ENCODE peak calls at places on chromosomes 1 and 21, in five cellular contexts. J is AG09309, Z is transverse colon, O is cardiac muscle cell, C is mucosa of descending colon. P is an unnamed sample.

GRCh38 chr1:55426619-55427018 is 211.5 kb upstream of the USP24 start:
- DNase-seq in J (no peak), Z (no peak), O (no peak), C (no peak), P (no peak)

GRCh38 chr1:88662723-88663122 is 21.4 kb upstream of the PKN2 start:
- DNase-seq in J (no peak), Z (no peak), O (no peak), C (no peak), P (no peak)

GRCh38 chr1:214441119-214441518 is 110.3 kb downstream of the PTPN14 start:
- DNase-seq in J (peak), Z (no peak), O (peak), C (no peak), P (no peak)

GRCh38 chr1:181010789-181011188 is 11.9 kb downstream of the STX6 start:
- DNase-seq in J (peak), Z (no peak), O (peak), C (no peak), P (no peak)

GRCh38 chr1:184669400-184669799 is 85.3 kb downstream of the EDEM3 start:
- DNase-seq in J (no peak), Z (no peak), O (no peak), C (no peak), P (no peak)

GRCh38 chr1:40270152-40270834 is 12.3 kb downstream of the ZMPSTE24 start:
- DNase-seq in J (no peak), Z (no peak), O (peak), C (no peak), P (no peak)

GRCh38 chr1:221837886-221838285 is 96.0 kb upstream of the DUSP10 start:
- DNase-seq in J (no peak), Z (no peak), O (no peak), C (no peak), P (no peak)

GRCh38 chr1:46196609-46197008 is 1.6 kb downstream of the POMGNT1 start:
- DNase-seq in J (no peak), Z (no peak), O (no peak), C (no peak), P (no peak)

GRCh38 chr1:77400781-77401180 is 119.0 kb downstream of the AK5 start:
- DNase-seq in J (no peak), Z (no peak), O (no peak), C (no peak), P (no peak)

GRCh38 chr1:31414692-31415370 is 1.8 kb downstream of the SERINC2 start:
- DNase-seq in J (no peak), Z (no peak), O (no peak), C (no peak), P (no peak)

GRCh38 chr21:15841856-15842564 is 112.2 kb downstream of the USP25 start:
- DNase-seq in J (peak), Z (no peak), O (peak), C (no peak), P (no peak)

GRCh38 chr1:77513839-77514763 is 168.4 kb downstream of the ZZZ3 start:
- DNase-seq in J (peak), Z (no peak), O (peak), C (no peak), P (no peak)

GRCh38 chr1:233386336-233386735 is 58.8 kb downstream of the MAP3K21 start:
- DNase-seq in J (no peak), Z (no peak), O (no peak), C (no peak), P (no peak)

GRCh38 chr1:24932725-24933294 is 2.7 kb upstream of the RUNX3 start:
- DNase-seq in J (no peak), Z (no peak), O (no peak), C (peak), P (no peak)

GRCh38 chr1:28416509-28417194 is 47.1 kb downstream of the PHACTR4 start:
- DNase-seq in J (no peak), Z (no peak), O (peak), C (no peak), P (peak)
- H3K4me3 ChIP-seq in J (no peak), Z (no peak), O (no peak), C (no peak), P (no peak)

GRCh38 chr1:3706651-3707297 is 45.5 kb upstream of the CCDC27 start:
- DNase-seq in J (no peak), Z (no peak), O (no peak), C (no peak), P (no peak)

GRCh38 chr1:3710251-3710650 is 42.0 kb upstream of the CCDC27 start:
- DNase-seq in J (no peak), Z (no peak), O (no peak), C (no peak), P (no peak)

GRCh38 chr1:3708696-3709246 is 43.5 kb upstream of the CCDC27 start:
- DNase-seq in J (no peak), Z (no peak), O (no peak), C (no peak), P (no peak)

GRCh38 chr1:3707298-3707938 is 44.8 kb upstream of the CCDC27 start:
- DNase-seq in J (no peak), Z (no peak), O (no peak), C (no peak), P (no peak)

DNA sequence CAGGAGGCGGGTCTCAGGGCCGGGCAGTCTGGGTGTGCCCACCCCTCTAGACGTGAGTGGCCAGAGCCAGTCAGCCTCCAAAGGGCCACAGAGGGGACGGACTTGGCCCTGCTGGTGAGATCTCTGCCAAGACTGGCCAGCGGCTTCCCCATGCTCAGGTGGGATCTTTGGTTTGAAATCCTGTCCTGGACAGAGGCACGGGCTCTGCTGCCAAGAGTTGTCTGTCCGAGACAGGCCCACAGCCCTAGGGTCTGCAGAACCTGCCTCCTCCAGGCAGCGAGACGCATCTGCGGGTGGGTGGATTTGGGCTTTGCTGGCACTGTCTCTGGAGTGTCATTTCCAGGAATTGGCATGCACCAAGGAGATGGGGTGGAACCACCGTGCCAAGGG is 44.3 kb upstream of the CCDC27 start:
- DNase-seq in J (no peak), Z (no peak), O (no peak), C (no peak), P (no peak)
- H3K4me3 ChIP-seq in J (no peak), Z (no peak), O (no peak), C (no peak), P (no peak)

DNA sequence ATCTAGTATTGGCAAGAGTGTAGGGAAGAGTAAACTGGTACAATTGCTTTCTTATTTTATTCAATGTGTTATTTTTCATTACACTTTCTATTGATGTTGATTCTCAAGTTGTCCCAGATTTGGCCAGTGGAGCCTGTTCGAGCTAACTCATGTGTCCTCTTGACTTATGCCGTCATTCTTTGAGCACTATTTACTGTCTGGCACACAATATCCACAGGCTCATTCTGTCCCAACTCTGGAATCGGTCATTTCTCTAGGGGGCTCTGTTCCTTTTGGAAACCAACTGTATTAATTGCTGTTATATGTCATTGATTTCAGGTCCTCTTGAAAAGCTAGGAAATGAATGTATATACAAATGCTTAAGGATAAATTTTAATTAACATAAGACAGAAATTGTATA is 22.4 kb upstream of the SFPQ start:
- DNase-seq in J (no peak), Z (no peak), O (no peak), C (no peak), P (no peak)
- H3K4me3 ChIP-seq in J (no peak), Z (no peak), O (no peak), C (no peak), P (no peak)

GRCh38 chr1:30064547-30064946 is 658.8 kb downstream of the MATN1 start:
- DNase-seq in J (no peak), Z (no peak), O (no peak), C (no peak), P (no peak)
- H3K4me3 ChIP-seq in J (no peak), Z (no peak), O (no peak), C (no peak), P (no peak)

GRCh38 chr1:154964359-154964758 is 2.8 kb upstream of the PYGO2 start:
- DNase-seq in J (no peak), Z (no peak), O (no peak), C (peak), P (no peak)

GRCh38 chr1:154963643-154964042 is 2.1 kb upstream of the PYGO2 start:
- DNase-seq in J (no peak), Z (no peak), O (no peak), C (peak), P (no peak)

GRCh38 chr1:154961497-154962237 is at the start of gene PYGO2:
- DNase-seq in J (no peak), Z (peak), O (peak), C (peak), P (peak)

GRCh38 chr1:154962238-154962678 is 676 bp upstream of the PYGO2 start:
- DNase-seq in J (no peak), Z (peak), O (peak), C (no peak), P (no peak)

GRCh38 chr1:154962795-154963330 is 1.3 kb upstream of the PYGO2 start:
- DNase-seq in J (no peak), Z (no peak), O (no peak), C (peak), P (no peak)
- H3K4me3 ChIP-seq in J (no peak), Z (no peak), O (peak), C (no peak), P (peak)

GRCh38 chr1:66342707-66343106 is 191.2 kb upstream of the SGIP1 start:
- DNase-seq in J (no peak), Z (no peak), O (no peak), C (no peak), P (no peak)

GRCh38 chr1:66343569-66344325 is 190.2 kb upstream of the SGIP1 start:
- DNase-seq in J (no peak), Z (no peak), O (no peak), C (no peak), P (no peak)

GRCh38 chr1:66349277-66349676 is 184.7 kb upstream of the SGIP1 start:
- DNase-seq in J (no peak), Z (no peak), O (no peak), C (no peak), P (no peak)

GRCh38 chr1:66346873-66347272 is 187.1 kb upstream of the SGIP1 start:
- DNase-seq in J (no peak), Z (no peak), O (no peak), C (no peak), P (no peak)

GRCh38 chr1:66346057-66346795 is 187.7 kb upstream of the SGIP1 start:
- DNase-seq in J (no peak), Z (no peak), O (no peak), C (no peak), P (no peak)
- H3K4me3 ChIP-seq in J (no peak), Z (no peak), O (no peak), C (no peak), P (no peak)